ENCODE peak calls at places on chromosomes 5 and 9, in six cellular contexts. O is H1, K is IMR-90, N is mesenchymal stem cell, Y is neuronal stem cell, G is trophoblast cell. A is an unnamed sample.

GRCh38 chr9:35669331-35670145 is 4.2 kb upstream of the CA9 start:
- DNase-seq in Y (no peak), N (peak), O (no peak), K (peak), G (no peak), A (no peak)

GRCh38 chr5:76166886-76167576 is 83.8 kb downstream of the SV2C start:
- DNase-seq in K (no peak), O (no peak), G (no peak), N (no peak), Y (no peak), A (no peak)

GRCh38 chr5:134063421-134063820 is 51.1 kb upstream of the TCF7 start:
- DNase-seq in O (no peak), Y (no peak), K (no peak), G (no peak), N (no peak), A (no peak)

GRCh38 chr9:38142201-38142600 is 73.2 kb upstream of the SHB start:
- DNase-seq in K (peak), Y (no peak), G (no peak), O (no peak), N (peak), A (no peak)

GRCh38 chr9:82234160-82234943 is 245.8 kb downstream of the SPATA31D1 start:
- DNase-seq in G (no peak), Y (no peak), O (no peak), K (no peak), N (no peak), A (no peak)

GRCh38 chr9:105039180-105039799 is 111.3 kb upstream of the ABCA1 start:
- DNase-seq in O (no peak), K (no peak), N (no peak), Y (no peak), G (peak), A (no peak)

GRCh38 chr9:5524090-5524489 is 13.8 kb downstream of the PDCD1LG2 start:
- DNase-seq in O (no peak), K (no peak), Y (no peak), N (no peak), G (no peak), A (no peak)

GRCh38 chr5:37308796-37309195 is 59.6 kb upstream of the CPLANE1 start:
- DNase-seq in Y (no peak), G (peak), N (peak), O (no peak), K (peak), A (no peak)

GRCh38 chr9:87581513-87581912 is 83.8 kb downstream of the DAPK1 start:
- DNase-seq in Y (no peak), G (peak), K (no peak), N (peak), O (no peak), A (no peak)

GRCh38 chr9:105950894-105951293 is 256.6 kb downstream of the TMEM38B start:
- DNase-seq in K (no peak), G (no peak), N (no peak), O (no peak), Y (no peak), A (no peak)

DNA sequence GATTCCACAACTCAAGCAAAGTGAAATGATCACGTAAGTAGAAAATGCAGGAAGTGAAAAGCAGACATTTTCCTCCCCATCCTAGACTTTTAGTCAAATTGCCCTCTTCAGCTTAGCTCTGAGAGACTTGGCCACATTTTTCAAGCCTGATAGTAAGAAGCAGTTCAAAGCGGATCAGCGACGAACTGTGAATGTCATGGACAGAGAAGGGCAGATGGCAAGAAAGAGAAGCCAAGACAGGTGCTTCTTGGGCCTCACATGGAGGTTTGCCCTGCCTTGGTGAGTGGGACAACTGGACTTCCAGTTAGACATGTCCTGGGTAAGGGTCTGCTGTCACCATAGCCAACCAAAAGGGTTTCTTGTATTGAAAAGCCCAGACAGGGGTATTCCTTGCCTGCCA is 291.5 kb downstream of the MED10 start:
- DNase-seq in G (no peak), O (no peak), Y (no peak), K (no peak), N (no peak), A (no peak)
- H4K91ac ChIP-seq in G (no peak), O (no peak), Y (no peak), K (no peak), N (no peak), A (no peak)

GRCh38 chr5:1781726-1782384 is 17.8 kb downstream of the MRPL36 start:
- DNase-seq in N (no peak), K (no peak), G (no peak), O (no peak), Y (no peak), A (no peak)

GRCh38 chr5:1780621-1780945 is 19.1 kb downstream of the MRPL36 start:
- DNase-seq in Y (no peak), K (no peak), O (no peak), G (no peak), N (no peak), A (no peak)

GRCh38 chr5:1782385-1783213 is 17.0 kb downstream of the MRPL36 start:
- DNase-seq in O (no peak), Y (no peak), G (no peak), K (no peak), N (no peak), A (no peak)

GRCh38 chr5:1779782-1780620 is 19.6 kb downstream of the MRPL36 start:
- DNase-seq in N (no peak), O (no peak), Y (no peak), K (no peak), G (no peak), A (no peak)

DNA sequence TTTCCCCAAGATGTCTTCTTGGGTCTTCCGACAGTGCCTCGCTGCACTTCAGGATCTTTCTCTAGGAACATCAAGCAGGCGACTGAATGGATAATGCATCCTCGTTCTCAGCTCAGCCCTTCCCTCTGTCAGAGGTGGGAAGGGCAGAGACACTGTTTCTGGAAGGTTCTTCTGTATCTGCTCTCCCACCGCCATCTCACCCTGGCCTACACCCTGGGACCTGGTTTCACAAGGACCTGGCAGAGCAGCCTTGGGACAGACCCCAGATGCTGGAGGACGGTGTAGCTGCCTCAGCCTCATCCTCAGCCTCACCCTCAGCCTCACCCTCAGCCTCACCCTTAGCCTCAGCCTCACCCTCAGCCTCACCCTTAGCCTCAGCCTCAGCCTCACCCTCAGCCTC is 18.5 kb downstream of the MRPL36 start:
- DNase-seq in N (no peak), O (no peak), G (no peak), K (no peak), Y (no peak), A (no peak)
- H3K14ac ChIP-seq in N (peak), O (no peak), G (no peak), K (no peak), Y (no peak), A (no peak)

GRCh38 chr9:124725068-124725452 is 46.1 kb downstream of the NR6A1 start:
- DNase-seq in G (peak), N (no peak), Y (no peak), K (no peak), O (no peak), A (no peak)
- H3K27ac ChIP-seq in G (no peak), N (no peak), Y (no peak), K (peak), O (no peak), A (no peak)

DNA sequence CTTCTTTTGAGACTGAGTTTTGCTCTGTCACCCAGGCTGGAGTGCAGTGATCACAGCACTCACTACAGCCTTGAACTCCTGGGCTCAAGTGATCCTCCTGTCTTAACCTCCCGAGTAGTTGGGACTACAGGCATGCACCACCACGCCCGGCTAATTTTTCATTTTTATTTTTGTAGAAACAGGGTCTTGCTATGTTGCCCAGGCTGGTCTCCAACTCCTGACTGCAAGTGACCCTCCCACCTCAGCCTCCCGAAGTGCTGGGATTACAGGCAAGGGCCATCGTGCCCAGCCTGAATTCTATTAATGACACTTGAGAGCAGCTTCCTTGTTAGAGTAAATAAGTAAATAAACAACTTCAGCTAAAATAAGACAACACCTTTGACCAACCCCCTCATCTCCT is 12.3 kb downstream of the ROR2 start:
- DNase-seq in O (no peak), G (no peak), Y (no peak), N (no peak), K (no peak), A (no peak)
- H4K91ac ChIP-seq in O (no peak), G (no peak), Y (no peak), N (no peak), K (no peak), A (no peak)

DNA sequence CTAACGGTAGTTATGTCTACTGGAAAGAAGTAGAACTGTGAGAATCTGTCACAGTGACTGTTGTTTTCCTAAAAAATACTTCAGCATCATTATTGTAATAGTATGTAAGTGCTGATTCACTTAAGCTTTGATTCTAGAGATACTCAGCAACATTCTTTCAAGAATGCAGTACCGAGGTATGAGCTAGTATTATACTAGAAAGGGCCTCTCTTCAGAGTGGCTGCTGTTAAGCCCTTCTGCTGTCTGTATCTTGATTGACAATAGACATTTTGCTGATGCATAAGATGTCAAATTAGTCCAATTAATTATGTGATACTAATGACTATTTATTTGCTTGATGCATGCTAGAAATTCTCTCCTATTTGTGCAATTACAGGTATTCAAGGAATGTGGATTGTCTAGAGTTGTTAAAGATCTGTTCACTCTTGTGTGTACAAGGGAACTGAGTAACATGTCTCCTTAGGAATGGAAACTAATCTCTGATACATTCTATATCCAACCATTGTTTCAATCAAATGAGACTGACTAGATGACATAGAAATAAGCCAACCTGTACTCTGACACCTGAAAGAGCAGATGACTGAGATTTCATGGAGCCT is 92.3 kb upstream of the PTGER4 start:
- DNase-seq in O (no peak), N (no peak), K (peak), G (peak), Y (no peak), A (no peak)
- H3K14ac ChIP-seq in O (no peak), N (no peak), K (no peak), G (no peak), Y (no peak), A (no peak)

DNA sequence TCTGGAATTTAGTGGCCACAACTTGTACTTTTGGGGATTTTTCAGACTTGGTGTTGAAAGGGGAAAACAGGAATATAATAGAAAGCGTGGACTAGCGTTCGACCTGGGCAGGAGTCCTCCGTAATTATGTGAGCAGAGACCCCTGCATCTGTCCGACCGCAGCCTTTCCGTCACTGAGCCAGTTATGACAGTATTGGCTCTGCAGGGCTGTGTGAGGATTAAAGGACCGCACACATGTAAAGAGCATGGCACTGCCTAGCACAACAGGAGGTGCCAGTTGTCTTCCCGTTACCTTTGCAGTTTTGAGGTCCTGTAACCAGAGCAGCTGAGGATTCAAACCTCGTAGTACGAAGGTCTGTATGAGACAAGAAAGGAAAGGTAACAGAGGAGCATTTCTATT is 1.2 kb downstream of the B4GALT7 start:
- DNase-seq in O (no peak), G (no peak), K (no peak), Y (no peak), N (no peak), A (no peak)
- H3K27ac ChIP-seq in O (no peak), G (no peak), K (no peak), Y (no peak), N (no peak), A (no peak)

DNA sequence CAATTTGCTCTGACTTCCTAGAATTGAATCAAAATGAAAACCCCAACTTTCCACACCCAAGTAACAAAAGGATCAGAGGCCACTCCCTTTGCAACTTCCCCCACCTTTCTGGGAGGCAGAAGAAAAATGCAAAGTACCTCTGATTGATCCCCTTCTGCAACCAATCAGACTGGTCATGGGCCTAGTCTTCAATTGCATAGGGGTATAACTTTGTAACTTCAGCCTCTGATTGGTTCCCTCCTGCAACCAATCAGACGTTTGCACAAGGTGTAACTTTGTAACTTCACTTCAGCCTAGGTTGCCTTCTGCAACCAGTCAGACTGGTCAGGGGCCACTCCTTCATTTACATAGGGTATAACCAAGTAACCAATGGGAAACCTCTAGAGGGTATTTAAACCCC is 38.3 kb upstream of the CNOT6 start:
- DNase-seq in K (no peak), G (no peak), N (no peak), O (no peak), Y (no peak), A (no peak)
- H4K91ac ChIP-seq in K (no peak), G (no peak), N (no peak), O (no peak), Y (no peak), A (no peak)

DNA sequence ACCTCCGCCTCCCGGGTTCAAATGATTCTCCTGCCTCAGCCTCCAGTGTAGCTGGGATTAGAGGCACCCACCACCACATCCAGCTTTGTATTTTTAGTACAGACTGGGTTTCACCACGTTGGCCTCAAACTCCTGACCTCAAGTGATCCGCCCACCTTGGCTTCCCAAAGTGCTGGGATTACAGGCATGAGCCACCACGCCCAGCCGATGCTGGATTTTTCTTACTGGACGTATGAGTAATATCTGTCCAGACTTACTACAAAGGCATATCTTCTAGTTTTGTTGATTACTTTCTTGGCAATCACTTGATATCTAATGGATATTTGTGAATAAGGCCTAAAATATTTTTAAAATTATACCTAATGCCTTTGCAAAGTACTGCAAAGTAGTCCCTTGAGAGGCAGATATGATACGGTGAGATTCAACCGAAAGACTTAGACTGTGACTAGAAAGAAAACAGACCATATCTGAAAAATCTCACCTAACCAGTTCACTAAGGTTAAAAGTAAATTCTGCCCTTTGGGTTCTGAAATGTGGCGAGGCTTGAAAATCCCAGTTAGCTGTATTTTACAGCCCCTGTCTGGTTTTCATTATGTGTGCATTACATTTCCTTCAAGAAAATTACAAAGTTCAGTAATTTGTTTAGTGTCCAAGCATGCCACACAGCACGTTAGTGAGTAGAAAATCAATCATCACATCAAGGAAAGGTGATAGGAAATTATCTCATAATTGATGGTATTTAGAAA is 152.1 kb downstream of the GNAQ start:
- DNase-seq in K (no peak), Y (no peak), O (no peak), G (peak), N (no peak), A (no peak)
- H3K14ac ChIP-seq in K (no peak), Y (no peak), O (no peak), G (no peak), N (no peak), A (no peak)

GRCh38 chr9:89635007-89635742 is 30.4 kb downstream of the GADD45G start:
- DNase-seq in N (peak), O (no peak), K (peak), Y (no peak), G (peak), A (no peak)
- H3K27ac ChIP-seq in N (no peak), O (no peak), K (no peak), Y (no peak), G (no peak), A (no peak)